ENCODE peak calls at places on chromosomes 12 and 14, in seven cellular contexts. O is GM19239, Z is endothelial cell, A is T-helper 9 cell, K is HTR-8/SVneo, U is AG20443, B is Calu3. E is an unnamed sample.

GRCh38 chr12:64125913-64126312 is 96.2 kb downstream of the KICS2 start:
- DNase-seq in O (no peak), U (no peak), A (no peak), K (no peak), Z (no peak), B (no peak), E (no peak)

GRCh38 chr14:52015411-52016030 is 26.2 kb downstream of the RTRAF start:
- DNase-seq in K (peak), B (no peak), A (no peak), U (peak), Z (peak), O (no peak), E (peak)

GRCh38 chr14:102055181-102055901 is 31.5 kb downstream of the HSP90AA1 start:
- DNase-seq in A (no peak), Z (no peak), B (no peak), K (peak), U (peak), O (no peak), E (peak)

GRCh38 chr12:101407054-101407437 is 526 bp downstream of the ARL1 start:
- DNase-seq in O (no peak), K (no peak), Z (no peak), U (no peak), B (no peak), A (no peak), E (no peak)

GRCh38 chr14:100017578-100017977 is 47.6 kb upstream of the EVL start:
- DNase-seq in B (no peak), O (no peak), U (peak), A (no peak), K (no peak), Z (no peak), E (no peak)

GRCh38 chr14:74945261-74945851 is 10.0 kb downstream of the PGF start:
- DNase-seq in K (no peak), O (no peak), Z (peak), U (peak), A (no peak), B (peak), E (peak)

GRCh38 chr12:19036673-19037357 is 92.7 kb upstream of the PLEKHA5 start:
- DNase-seq in B (no peak), O (no peak), U (no peak), K (no peak), Z (no peak), A (no peak), E (no peak)

GRCh38 chr12:104307655-104308000 is 4.1 kb downstream of the EID3 start:
- DNase-seq in U (no peak), B (no peak), O (no peak), K (no peak), Z (no peak), A (no peak), E (no peak)

GRCh38 chr12:130764475-130765185 is 48.5 kb upstream of the RIMBP2 start:
- DNase-seq in O (no peak), B (peak), Z (peak), K (no peak), A (no peak), U (no peak), E (no peak)

GRCh38 chr12:107356266-107356936 is 263.1 kb upstream of the CRY1 start:
- DNase-seq in B (no peak), A (no peak), O (no peak), Z (no peak), U (peak), K (no peak), E (no peak)

GRCh38 chr12:6367065-6367968 is 8.0 kb downstream of the SCNN1A start:
- DNase-seq in U (no peak), O (peak), B (no peak), K (no peak), Z (no peak), A (no peak), E (no peak)

GRCh38 chr14:104876251-104876699 is 11.2 kb downstream of the CEP170B start:
- DNase-seq in Z (peak), K (no peak), A (peak), U (peak), B (peak), O (no peak), E (peak)

E was measured in WERI-Rb-1.